ENCODE peak calls at places on chromosome 13, in five cellular contexts. One of them, this sample, is unnamed.

GRCh38 chr13:48126944-48127814 is 32.3 kb upstream of the MED4 start:
- DNase-seq in AG10803: peak; percentile 76
- DNase-seq in thoracic aorta: peak; percentile 25
- DNase-seq in activated B cell treated with CpG ODN at 0.5 μM for 24 hours: no peak
- DNase-seq in A549: peak; percentile 33
- DNase-seq in this sample: no peak

GRCh38 chr13:36718146-36718545 is 44.3 kb downstream of the SERTM1 start:
- DNase-seq in AG10803: peak; percentile 8
- DNase-seq in A549: no peak
- DNase-seq in activated B cell treated with CpG ODN at 0.5 μM for 24 hours: no peak
- DNase-seq in thoracic aorta: no peak
- DNase-seq in this sample: no peak

GRCh38 chr13:51928231-51928630 is 66.5 kb downstream of the CCDC70 start:
- DNase-seq in AG10803: no peak
- DNase-seq in A549: no peak
- DNase-seq in thoracic aorta: no peak
- DNase-seq in activated B cell treated with CpG ODN at 0.5 μM for 24 hours: no peak
- DNase-seq in this sample: no peak

GRCh38 chr13:99983401-99984133 is 2.0 kb downstream of the ZIC2 start:
- DNase-seq in thoracic aorta: no peak
- DNase-seq in A549: no peak
- DNase-seq in AG10803: no peak
- DNase-seq in activated B cell treated with CpG ODN at 0.5 μM for 24 hours: no peak
- DNase-seq in this sample: no peak

GRCh38 chr13:65260938-65261880 is 1968.9 kb downstream of the PCDH9 start:
- DNase-seq in thoracic aorta: no peak
- DNase-seq in AG10803: no peak
- DNase-seq in activated B cell treated with CpG ODN at 0.5 μM for 24 hours: no peak
- DNase-seq in A549: no peak
- DNase-seq in this sample: no peak

GRCh38 chr13:76775031-76775740 is 111.0 kb downstream of the KCTD12 start:
- DNase-seq in thoracic aorta: no peak
- DNase-seq in A549: no peak
- DNase-seq in activated B cell treated with CpG ODN at 0.5 μM for 24 hours: no peak
- DNase-seq in AG10803: no peak
- DNase-seq in this sample: no peak

GRCh38 chr13:32511482-32511881 is 27.1 kb downstream of the N4BP2L2 start:
- DNase-seq in A549: no peak
- DNase-seq in AG10803: no peak
- DNase-seq in activated B cell treated with CpG ODN at 0.5 μM for 24 hours: no peak
- DNase-seq in thoracic aorta: no peak
- DNase-seq in this sample: no peak

GRCh38 chr13:24905242-24905641 is 141.3 kb downstream of the RNF17 start:
- DNase-seq in A549: no peak
- DNase-seq in activated B cell treated with CpG ODN at 0.5 μM for 24 hours: no peak
- DNase-seq in thoracic aorta: no peak
- DNase-seq in AG10803: peak; percentile 40
- DNase-seq in this sample: no peak

GRCh38 chr13:80132741-80133601 is 208.0 kb downstream of the SPRY2 start:
- DNase-seq in AG10803: peak; percentile 38
- DNase-seq in activated B cell treated with CpG ODN at 0.5 μM for 24 hours: no peak
- DNase-seq in A549: peak; percentile 21
- DNase-seq in thoracic aorta: peak; percentile 38
- DNase-seq in this sample: no peak

GRCh38 chr13:41178040-41178439 is 16.3 kb downstream of the KBTBD7 start:
- DNase-seq in A549: no peak
- DNase-seq in AG10803: peak; percentile 34
- DNase-seq in thoracic aorta: no peak
- DNase-seq in activated B cell treated with CpG ODN at 0.5 μM for 24 hours: no peak
- DNase-seq in this sample: no peak

GRCh38 chr13:37202264-37202663 is 96.8 kb upstream of the CSNK1A1L start:
- DNase-seq in A549: no peak
- DNase-seq in activated B cell treated with CpG ODN at 0.5 μM for 24 hours: no peak
- DNase-seq in AG10803: peak; percentile 76
- DNase-seq in thoracic aorta: no peak
- DNase-seq in this sample: no peak

GRCh38 chr13:19985219-19985556 is 26.7 kb downstream of the ZMYM2 start:
- DNase-seq in thoracic aorta: no peak
- DNase-seq in AG10803: no peak
- DNase-seq in activated B cell treated with CpG ODN at 0.5 μM for 24 hours: no peak
- DNase-seq in A549: no peak
- DNase-seq in this sample: no peak

GRCh38 chr13:114111577-114111976 is 20.8 kb downstream of the RASA3 start:
- DNase-seq in A549: no peak
- DNase-seq in activated B cell treated with CpG ODN at 0.5 μM for 24 hours: no peak
- DNase-seq in AG10803: peak; percentile 56
- DNase-seq in thoracic aorta: no peak
- DNase-seq in this sample: peak; percentile 10

GRCh38 chr13:77360032-77360431 is 33.1 kb upstream of the MYCBP2 start:
- DNase-seq in AG10803: no peak
- DNase-seq in activated B cell treated with CpG ODN at 0.5 μM for 24 hours: no peak
- DNase-seq in A549: no peak
- DNase-seq in thoracic aorta: no peak
- DNase-seq in this sample: no peak

GRCh38 chr13:33186851-33187250 is 98.7 kb downstream of the STARD13 start:
- DNase-seq in AG10803: no peak
- DNase-seq in A549: no peak
- DNase-seq in thoracic aorta: no peak
- DNase-seq in activated B cell treated with CpG ODN at 0.5 μM for 24 hours: no peak
- DNase-seq in this sample: no peak

GRCh38 chr13:110874508-110874960 is 40.3 kb downstream of the ANKRD10 start:
- DNase-seq in AG10803: peak; percentile 35
- DNase-seq in A549: peak; percentile 68
- DNase-seq in thoracic aorta: peak; percentile 76
- DNase-seq in activated B cell treated with CpG ODN at 0.5 μM for 24 hours: no peak
- DNase-seq in this sample: no peak

GRCh38 chr13:33213024-33213795 is 72.3 kb downstream of the STARD13 start:
- DNase-seq in thoracic aorta: no peak
- DNase-seq in AG10803: no peak
- DNase-seq in activated B cell treated with CpG ODN at 0.5 μM for 24 hours: no peak
- DNase-seq in A549: no peak
- DNase-seq in this sample: no peak

GRCh38 chr13:79528356-79528755 is 47.4 kb downstream of the NDFIP2 start:
- DNase-seq in thoracic aorta: no peak
- DNase-seq in activated B cell treated with CpG ODN at 0.5 μM for 24 hours: no peak
- DNase-seq in A549: no peak
- DNase-seq in AG10803: no peak
- DNase-seq in this sample: no peak

GRCh38 chr13:48562296-48563066 is 29.6 kb upstream of the RCBTB2 start:
- DNase-seq in A549: no peak
- DNase-seq in activated B cell treated with CpG ODN at 0.5 μM for 24 hours: no peak
- DNase-seq in AG10803: no peak
- DNase-seq in thoracic aorta: no peak
- DNase-seq in this sample: peak; percentile 33

GRCh38 chr13:68304287-68304893 is 1074.3 kb upstream of the PCDH9 start:
- DNase-seq in A549: peak; percentile 6
- DNase-seq in activated B cell treated with CpG ODN at 0.5 μM for 24 hours: no peak
- DNase-seq in AG10803: no peak
- DNase-seq in thoracic aorta: no peak
- DNase-seq in this sample: no peak
- TF ChIP-seq CTCF in A549: peak; percentile 57
- TF ChIP-seq CTCF in activated B cell treated with CpG ODN at 0.5 μM for 24 hours: no peak
- TF ChIP-seq CTCF in AG10803: peak; percentile 39
- TF ChIP-seq CTCF in thoracic aorta: no peak
- TF ChIP-seq CTCF in this sample: no peak

DNA sequence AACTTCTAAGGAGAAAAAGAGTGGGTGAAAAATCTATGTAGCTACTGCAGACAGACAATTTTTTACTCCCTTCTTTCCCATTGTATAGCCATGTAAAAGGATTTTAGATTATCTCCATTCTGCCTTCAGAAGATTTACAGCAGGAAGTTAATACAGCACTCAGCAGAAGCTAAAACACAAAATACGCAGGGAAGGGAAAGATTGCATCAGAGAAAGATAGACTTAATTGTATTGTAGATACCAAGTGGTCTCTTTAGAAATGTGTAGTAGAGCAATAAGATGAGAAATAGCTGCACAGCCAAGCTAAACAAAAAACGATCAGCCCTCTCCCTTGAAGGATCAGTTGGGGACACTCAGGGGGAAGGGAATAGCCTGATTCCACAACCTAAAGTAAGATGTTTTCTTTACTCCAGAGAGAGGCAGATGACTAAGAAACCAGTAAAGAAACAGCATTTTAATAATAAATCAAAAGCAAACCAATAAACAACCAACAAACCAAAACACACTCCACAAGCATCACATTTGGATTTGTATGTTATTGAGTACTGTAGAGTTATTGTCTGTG is 236.7 kb upstream of the SLITRK1 start:
- DNase-seq in AG10803: peak; percentile 2
- DNase-seq in activated B cell treated with CpG ODN at 0.5 μM for 24 hours: no peak
- DNase-seq in A549: no peak
- DNase-seq in thoracic aorta: no peak
- DNase-seq in this sample: no peak
- TF ChIP-seq CTCF in AG10803: no peak
- TF ChIP-seq CTCF in activated B cell treated with CpG ODN at 0.5 μM for 24 hours: no peak
- TF ChIP-seq CTCF in A549: no peak
- TF ChIP-seq CTCF in thoracic aorta: no peak
- TF ChIP-seq CTCF in this sample: no peak

GRCh38 chr13:103140001-103140671 is 73.9 kb upstream of the SLC10A2 start:
- DNase-seq in activated B cell treated with CpG ODN at 0.5 μM for 24 hours: no peak
- DNase-seq in thoracic aorta: no peak
- DNase-seq in AG10803: no peak
- DNase-seq in A549: peak; percentile 4
- DNase-seq in this sample: no peak
- TF ChIP-seq CTCF in activated B cell treated with CpG ODN at 0.5 μM for 24 hours: no peak
- TF ChIP-seq CTCF in thoracic aorta: no peak
- TF ChIP-seq CTCF in AG10803: no peak
- TF ChIP-seq CTCF in A549: no peak
- TF ChIP-seq CTCF in this sample: no peak

GRCh38 chr13:95704510-95704909 is 27.6 kb downstream of the DNAJC3 start:
- DNase-seq in thoracic aorta: no peak
- DNase-seq in A549: peak; percentile 13
- DNase-seq in activated B cell treated with CpG ODN at 0.5 μM for 24 hours: no peak
- DNase-seq in AG10803: no peak
- DNase-seq in this sample: no peak
- TF ChIP-seq CTCF in thoracic aorta: no peak
- TF ChIP-seq CTCF in A549: peak; percentile 27
- TF ChIP-seq CTCF in activated B cell treated with CpG ODN at 0.5 μM for 24 hours: no peak
- TF ChIP-seq CTCF in AG10803: no peak
- TF ChIP-seq CTCF in this sample: no peak

This sample was measured in natural killer cell.